ENCODE peak calls at places on chromosomes 11 and 22, in four cellular contexts. One of them, this sample, is unnamed. For H3K4me1, the result is how much of the 10 kb centered on the place peaks cover.

GRCh38 chr11:104564921-104565580 is 333.2 kb downstream of the CASP12 start:
- DNase-seq in sigmoid colon: no peak
- DNase-seq in H1: no peak
- DNase-seq in transverse colon: no peak
- DNase-seq in this sample: no peak

GRCh38 chr22:47036936-47037485 is 274.6 kb downstream of the TBC1D22A start:
- DNase-seq in sigmoid colon: peak
- DNase-seq in H1: no peak
- DNase-seq in transverse colon: no peak
- DNase-seq in this sample: no peak

GRCh38 chr11:45859661-45860140 is 12.4 kb downstream of the CRY2 start:
- DNase-seq in sigmoid colon: peak
- DNase-seq in H1: no peak
- DNase-seq in transverse colon: peak
- DNase-seq in this sample: peak

GRCh38 chr22:46202897-46203589 is 47.0 kb downstream of the CDPF1 start:
- DNase-seq in sigmoid colon: no peak
- DNase-seq in H1: no peak
- DNase-seq in transverse colon: peak
- DNase-seq in this sample: no peak

GRCh38 chr22:23207786-23208325 is 27.5 kb downstream of the BCR start:
- DNase-seq in sigmoid colon: no peak
- DNase-seq in H1: no peak
- DNase-seq in transverse colon: no peak
- DNase-seq in this sample: no peak

GRCh38 chr11:1777737-1778136 is 14.0 kb upstream of the CTSD start:
- DNase-seq in sigmoid colon: no peak
- DNase-seq in H1: no peak
- DNase-seq in transverse colon: no peak
- DNase-seq in this sample: no peak

GRCh38 chr11:33072465-33072864 is 33.1 kb downstream of the TCP11L1 start:
- DNase-seq in sigmoid colon: no peak
- DNase-seq in H1: no peak
- DNase-seq in transverse colon: no peak
- DNase-seq in this sample: no peak

GRCh38 chr11:57711414-57712255 is at the start of gene MED19:
- DNase-seq in sigmoid colon: peak
- DNase-seq in H1: peak
- DNase-seq in transverse colon: peak
- DNase-seq in this sample: peak

GRCh38 chr11:36273110-36273509 is 16.1 kb downstream of the COMMD9 start:
- DNase-seq in sigmoid colon: no peak
- DNase-seq in H1: no peak
- DNase-seq in transverse colon: no peak
- DNase-seq in this sample: no peak

DNA sequence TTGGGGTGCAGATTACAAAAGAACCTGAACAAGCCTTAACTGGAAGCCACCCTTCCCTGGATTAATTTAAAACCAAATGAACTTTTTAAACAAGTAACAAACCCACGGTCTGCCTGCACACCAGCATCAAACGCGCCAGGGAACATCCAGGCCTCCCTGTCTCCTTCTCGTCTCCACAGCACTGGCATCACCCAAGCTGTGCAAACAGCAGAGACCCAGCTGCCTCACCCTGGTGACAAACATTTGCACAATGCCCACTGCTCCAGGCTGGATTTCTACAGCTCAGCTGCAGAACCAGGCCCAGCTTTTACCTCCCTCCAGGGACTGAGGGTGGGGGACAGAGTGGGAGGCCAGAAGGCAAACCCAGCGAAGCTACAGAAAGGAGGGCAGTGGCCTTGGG is 7.0 kb downstream of the RPL3 start:
- DNase-seq in sigmoid colon: no peak
- DNase-seq in H1: no peak
- DNase-seq in transverse colon: no peak
- DNase-seq in this sample: no peak
- TF ChIP-seq POLR2A in sigmoid colon: no peak
- TF ChIP-seq POLR2A in H1: no peak
- TF ChIP-seq POLR2A in transverse colon: no peak
- TF ChIP-seq POLR2A in this sample: no peak

DNA sequence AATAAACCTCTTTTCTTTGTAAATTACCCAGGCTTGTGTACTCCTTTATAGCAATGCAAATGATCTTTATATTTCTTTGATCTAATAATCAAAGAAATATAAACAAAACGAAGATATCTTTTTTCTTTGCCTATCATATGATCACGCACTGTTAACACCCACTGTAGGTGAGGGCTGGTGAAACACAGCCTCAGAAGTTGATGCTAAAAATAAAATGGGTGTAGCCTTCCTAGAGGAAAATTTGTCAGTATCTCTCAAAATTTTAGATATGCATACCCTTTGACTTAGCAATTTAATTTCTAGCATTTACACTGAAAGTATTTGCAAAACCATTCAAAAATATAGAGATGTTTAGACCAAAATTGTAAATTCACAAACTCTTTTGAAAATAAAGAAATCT is 15.6 kb downstream of the DKK3 start:
- DNase-seq in sigmoid colon: no peak
- DNase-seq in H1: no peak
- DNase-seq in transverse colon: no peak
- DNase-seq in this sample: no peak
- H3K4me1 ChIP-seq in sigmoid colon: under half
- H3K4me1 ChIP-seq in H1: under half
- H3K4me1 ChIP-seq in transverse colon: under half
- H3K4me1 ChIP-seq in this sample: under half

DNA sequence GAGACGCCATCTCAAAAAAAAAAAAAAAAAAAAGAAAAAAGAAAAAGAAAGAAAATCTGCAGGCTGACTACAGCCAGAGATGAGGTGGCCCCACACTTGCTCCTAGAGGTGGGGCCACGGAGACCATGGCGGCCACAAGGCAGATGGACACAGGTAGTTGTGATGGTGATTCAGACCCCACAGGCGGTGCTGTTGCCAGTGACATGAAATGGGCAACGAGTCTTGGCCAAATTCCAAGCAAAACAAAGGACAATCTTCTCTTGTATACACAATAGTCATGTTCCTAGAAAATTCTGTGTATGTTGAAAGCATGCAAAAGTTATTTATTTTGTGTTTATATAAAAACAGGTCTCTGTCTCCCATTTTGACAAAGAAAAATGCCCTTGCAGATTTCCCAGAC is 22.6 kb upstream of the DAGLA start:
- DNase-seq in sigmoid colon: no peak
- DNase-seq in H1: no peak
- DNase-seq in transverse colon: no peak
- DNase-seq in this sample: peak
- TF ChIP-seq POLR2AphosphoS5 in sigmoid colon: no peak
- TF ChIP-seq POLR2AphosphoS5 in H1: no peak
- TF ChIP-seq POLR2AphosphoS5 in transverse colon: no peak
- TF ChIP-seq POLR2AphosphoS5 in this sample: no peak

GRCh38 chr22:40817737-40818136 is 1.4 kb downstream of the SLC25A17 start:
- DNase-seq in sigmoid colon: no peak
- DNase-seq in H1: no peak
- DNase-seq in transverse colon: no peak
- DNase-seq in this sample: no peak

GRCh38 chr22:40813912-40814315 is 5.2 kb downstream of the SLC25A17 start:
- DNase-seq in sigmoid colon: no peak
- DNase-seq in H1: no peak
- DNase-seq in transverse colon: no peak
- DNase-seq in this sample: no peak

GRCh38 chr22:40819741-40820140 is 595 bp upstream of the SLC25A17 start:
- DNase-seq in sigmoid colon: no peak
- DNase-seq in H1: no peak
- DNase-seq in transverse colon: no peak
- DNase-seq in this sample: no peak

GRCh38 chr22:40818192-40818746 is 877 bp downstream of the SLC25A17 start:
- DNase-seq in sigmoid colon: no peak
- DNase-seq in H1: no peak
- DNase-seq in transverse colon: no peak
- DNase-seq in this sample: no peak

GRCh38 chr22:40818747-40819662 is at the start of gene SLC25A17:
- DNase-seq in sigmoid colon: peak
- DNase-seq in H1: peak
- DNase-seq in transverse colon: peak
- DNase-seq in this sample: peak
- TF ChIP-seq POLR2A in sigmoid colon: no peak
- TF ChIP-seq POLR2A in H1: no peak
- TF ChIP-seq POLR2A in transverse colon: peak
- TF ChIP-seq POLR2A in this sample: no peak

GRCh38 chr11:79192836-79193235 is 248.0 kb downstream of the TENM4 start:
- DNase-seq in sigmoid colon: no peak
- DNase-seq in H1: no peak
- DNase-seq in transverse colon: no peak
- DNase-seq in this sample: no peak

GRCh38 chr11:79193663-79194062 is 247.2 kb downstream of the TENM4 start:
- DNase-seq in sigmoid colon: no peak
- DNase-seq in H1: no peak
- DNase-seq in transverse colon: no peak
- DNase-seq in this sample: no peak

GRCh38 chr11:79185351-79185750 is 255.5 kb downstream of the TENM4 start:
- DNase-seq in sigmoid colon: no peak
- DNase-seq in H1: no peak
- DNase-seq in transverse colon: no peak
- DNase-seq in this sample: no peak

GRCh38 chr11:79189055-79189454 is 251.8 kb downstream of the TENM4 start:
- DNase-seq in sigmoid colon: no peak
- DNase-seq in H1: no peak
- DNase-seq in transverse colon: no peak
- DNase-seq in this sample: no peak

GRCh38 chr11:79189604-79190003 is 251.2 kb downstream of the TENM4 start:
- DNase-seq in sigmoid colon: no peak
- DNase-seq in H1: no peak
- DNase-seq in transverse colon: no peak
- DNase-seq in this sample: no peak
- H3K4me1 ChIP-seq in sigmoid colon: under half
- H3K4me1 ChIP-seq in H1: under half
- H3K4me1 ChIP-seq in transverse colon: under half
- H3K4me1 ChIP-seq in this sample: under half

DNA sequence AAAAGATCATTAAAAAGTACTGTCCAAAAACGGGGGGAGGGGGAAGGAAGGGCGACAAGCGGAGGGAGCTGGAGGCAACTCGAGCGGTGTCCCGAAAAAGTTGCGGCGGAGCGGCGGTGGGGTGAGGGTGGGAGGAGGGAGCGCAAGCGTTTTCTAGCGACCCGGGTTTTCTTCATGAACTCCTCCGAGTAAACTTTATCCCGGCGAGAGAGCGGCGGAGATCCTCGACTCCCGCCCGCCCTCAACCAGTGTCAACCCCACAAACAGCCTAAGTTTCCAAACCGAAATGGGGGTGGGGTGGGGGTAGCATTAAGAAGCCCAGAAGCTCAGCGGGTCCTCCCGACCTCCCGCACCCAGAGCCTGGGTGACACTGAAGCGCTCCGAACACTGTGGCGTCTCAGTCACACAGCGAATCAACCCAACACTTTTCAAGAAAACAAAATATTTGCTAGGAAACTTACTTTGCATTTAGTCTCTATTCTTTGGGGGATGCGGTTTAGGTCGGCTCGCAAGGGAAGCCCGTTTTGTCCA is 132.9 kb upstream of the C11orf58 start:
- DNase-seq in sigmoid colon: no peak
- DNase-seq in H1: no peak
- DNase-seq in transverse colon: peak
- DNase-seq in this sample: no peak
- TF ChIP-seq POLR2AphosphoS5 in sigmoid colon: peak
- TF ChIP-seq POLR2AphosphoS5 in H1: no peak
- TF ChIP-seq POLR2AphosphoS5 in transverse colon: no peak
- TF ChIP-seq POLR2AphosphoS5 in this sample: no peak

DNA sequence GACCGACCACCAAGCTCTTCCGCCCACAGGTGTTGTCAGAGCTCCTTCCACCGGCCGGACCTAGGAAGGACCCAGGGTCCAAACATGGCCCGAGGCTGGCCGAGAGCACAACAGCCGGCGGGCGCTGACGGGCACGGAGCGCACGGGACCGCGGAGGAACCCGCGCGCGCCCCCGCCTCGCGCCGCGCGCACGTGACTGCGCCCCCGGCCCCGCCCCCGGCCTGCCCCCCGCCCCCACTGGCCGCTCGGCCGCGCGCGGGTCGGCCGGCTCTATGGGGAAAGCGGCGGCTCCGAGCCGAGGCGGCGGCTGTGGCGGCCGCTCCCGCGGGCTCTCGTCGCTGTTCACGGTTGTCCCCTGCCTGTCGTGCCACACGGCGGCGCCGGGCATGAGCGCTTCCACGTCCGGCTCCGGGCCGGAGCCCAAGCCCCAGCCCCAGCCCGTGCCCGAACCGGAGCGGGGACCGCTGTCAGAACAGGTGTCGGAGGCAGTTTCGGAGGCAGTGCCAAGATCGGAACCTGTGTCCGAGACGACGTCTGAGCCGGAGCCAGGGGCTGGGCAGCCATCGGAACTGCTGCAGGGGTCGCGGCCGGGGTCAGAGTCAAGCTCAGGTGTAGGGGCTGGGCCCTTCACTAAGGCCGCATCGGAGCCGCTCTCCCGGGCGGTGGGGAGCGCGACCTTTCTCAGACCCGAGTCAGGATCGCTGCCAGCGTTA is at the start of gene OSBP2:
- DNase-seq in sigmoid colon: peak
- DNase-seq in H1: no peak
- DNase-seq in transverse colon: peak
- DNase-seq in this sample: no peak
- TF ChIP-seq POLR2A in sigmoid colon: no peak
- TF ChIP-seq POLR2A in H1: no peak
- TF ChIP-seq POLR2A in transverse colon: peak
- TF ChIP-seq POLR2A in this sample: no peak

This sample was measured in breast epithelium.